ENCODE peak calls at places on chromosomes 13 and 19, in seven cellular contexts. One of them, this sample, is unnamed.

GRCh38 chr19:17757125-17757524 is 5.8 kb downstream of the FCHO1 start:
- DNase-seq in HCT116: no peak
- DNase-seq in BJ: no peak
- DNase-seq in naive thymus-derived CD4-positive, alpha-beta T cell: no peak
- DNase-seq in mucosa of descending colon: no peak
- DNase-seq in ovary: peak
- DNase-seq in testis: peak
- DNase-seq in this sample: no peak

GRCh38 chr19:33197591-33198000 is 3.5 kb downstream of the LRP3 start:
- DNase-seq in HCT116: no peak
- DNase-seq in BJ: no peak
- DNase-seq in naive thymus-derived CD4-positive, alpha-beta T cell: no peak
- DNase-seq in mucosa of descending colon: no peak
- DNase-seq in ovary: no peak
- DNase-seq in testis: no peak
- DNase-seq in this sample: no peak

GRCh38 chr19:5631511-5632240 is 8.8 kb downstream of the SAFB start:
- DNase-seq in HCT116: no peak
- DNase-seq in BJ: no peak
- DNase-seq in naive thymus-derived CD4-positive, alpha-beta T cell: no peak
- DNase-seq in mucosa of descending colon: no peak
- DNase-seq in ovary: no peak
- DNase-seq in testis: no peak
- DNase-seq in this sample: no peak

GRCh38 chr19:16296713-16297112 is 27.9 kb upstream of the KLF2 start:
- DNase-seq in HCT116: peak
- DNase-seq in BJ: no peak
- DNase-seq in naive thymus-derived CD4-positive, alpha-beta T cell: no peak
- DNase-seq in mucosa of descending colon: no peak
- DNase-seq in ovary: no peak
- DNase-seq in testis: no peak
- DNase-seq in this sample: no peak

GRCh38 chr19:38455031-38455430 is 21.5 kb downstream of the RYR1 start:
- DNase-seq in HCT116: no peak
- DNase-seq in BJ: no peak
- DNase-seq in naive thymus-derived CD4-positive, alpha-beta T cell: no peak
- DNase-seq in mucosa of descending colon: no peak
- DNase-seq in ovary: no peak
- DNase-seq in testis: no peak
- DNase-seq in this sample: no peak

GRCh38 chr19:15371119-15371518 is 8.5 kb downstream of the AKAP8 start:
- DNase-seq in HCT116: no peak
- DNase-seq in BJ: no peak
- DNase-seq in naive thymus-derived CD4-positive, alpha-beta T cell: no peak
- DNase-seq in mucosa of descending colon: peak
- DNase-seq in ovary: no peak
- DNase-seq in testis: no peak
- DNase-seq in this sample: no peak

GRCh38 chr19:24140099-24140498 is 53.1 kb downstream of the ZNF254 start:
- DNase-seq in HCT116: no peak
- DNase-seq in BJ: peak
- DNase-seq in naive thymus-derived CD4-positive, alpha-beta T cell: no peak
- DNase-seq in mucosa of descending colon: no peak
- DNase-seq in ovary: no peak
- DNase-seq in testis: no peak
- DNase-seq in this sample: peak

GRCh38 chr13:74305876-74306275 is 171.7 kb upstream of the KLF12 start:
- DNase-seq in HCT116: no peak
- DNase-seq in BJ: no peak
- DNase-seq in naive thymus-derived CD4-positive, alpha-beta T cell: no peak
- DNase-seq in mucosa of descending colon: no peak
- DNase-seq in ovary: no peak
- DNase-seq in testis: no peak
- DNase-seq in this sample: no peak

GRCh38 chr19:32692727-32693061 is 1.1 kb downstream of the NUDT19 start:
- DNase-seq in HCT116: no peak
- DNase-seq in BJ: no peak
- DNase-seq in naive thymus-derived CD4-positive, alpha-beta T cell: no peak
- DNase-seq in mucosa of descending colon: no peak
- DNase-seq in ovary: no peak
- DNase-seq in testis: no peak
- DNase-seq in this sample: no peak

GRCh38 chr13:66114127-66114526 is 1116.0 kb downstream of the PCDH9 start:
- DNase-seq in HCT116: no peak
- DNase-seq in BJ: peak
- DNase-seq in naive thymus-derived CD4-positive, alpha-beta T cell: no peak
- DNase-seq in mucosa of descending colon: no peak
- DNase-seq in ovary: no peak
- DNase-seq in testis: no peak
- DNase-seq in this sample: peak

GRCh38 chr13:77000475-77000874 is 8.6 kb downstream of the CLN5 start:
- DNase-seq in HCT116: no peak
- DNase-seq in BJ: no peak
- DNase-seq in naive thymus-derived CD4-positive, alpha-beta T cell: no peak
- DNase-seq in mucosa of descending colon: no peak
- DNase-seq in ovary: no peak
- DNase-seq in testis: no peak
- DNase-seq in this sample: no peak

GRCh38 chr19:38273499-38273898 is 9.1 kb downstream of the SPINT2 start:
- DNase-seq in HCT116: no peak
- DNase-seq in BJ: no peak
- DNase-seq in naive thymus-derived CD4-positive, alpha-beta T cell: no peak
- DNase-seq in mucosa of descending colon: no peak
- DNase-seq in ovary: no peak
- DNase-seq in testis: no peak
- DNase-seq in this sample: no peak

GRCh38 chr13:110448230-110448629 is 113.3 kb downstream of the RAB20 start:
- DNase-seq in HCT116: peak
- DNase-seq in BJ: peak
- DNase-seq in naive thymus-derived CD4-positive, alpha-beta T cell: no peak
- DNase-seq in mucosa of descending colon: no peak
- DNase-seq in ovary: no peak
- DNase-seq in testis: no peak
- DNase-seq in this sample: peak

GRCh38 chr13:46565808-46566750 is 13.1 kb downstream of the LRCH1 start:
- DNase-seq in HCT116: no peak
- DNase-seq in BJ: no peak
- DNase-seq in naive thymus-derived CD4-positive, alpha-beta T cell: no peak
- DNase-seq in mucosa of descending colon: no peak
- DNase-seq in ovary: no peak
- DNase-seq in testis: no peak
- DNase-seq in this sample: no peak

GRCh38 chr13:96053003-96053703 is at the start of gene UGGT2:
- DNase-seq in HCT116: peak
- DNase-seq in BJ: peak
- DNase-seq in naive thymus-derived CD4-positive, alpha-beta T cell: no peak
- DNase-seq in mucosa of descending colon: peak
- DNase-seq in ovary: peak
- DNase-seq in testis: peak
- DNase-seq in this sample: peak

GRCh38 chr13:51714663-51715168 is 89.2 kb downstream of the DHRS12 start:
- DNase-seq in HCT116: no peak
- DNase-seq in BJ: no peak
- DNase-seq in naive thymus-derived CD4-positive, alpha-beta T cell: no peak
- DNase-seq in mucosa of descending colon: no peak
- DNase-seq in ovary: no peak
- DNase-seq in testis: no peak
- DNase-seq in this sample: no peak

GRCh38 chr19:45440259-45440638 is 16.5 kb upstream of the ERCC1 start:
- DNase-seq in HCT116: no peak
- DNase-seq in BJ: no peak
- DNase-seq in naive thymus-derived CD4-positive, alpha-beta T cell: no peak
- DNase-seq in mucosa of descending colon: no peak
- DNase-seq in ovary: no peak
- DNase-seq in testis: no peak
- DNase-seq in this sample: no peak

GRCh38 chr19:39405930-39406655 is 554 bp upstream of the ZFP36 start:
- DNase-seq in HCT116: no peak
- DNase-seq in BJ: no peak
- DNase-seq in naive thymus-derived CD4-positive, alpha-beta T cell: peak
- DNase-seq in mucosa of descending colon: peak
- DNase-seq in ovary: no peak
- DNase-seq in testis: peak
- DNase-seq in this sample: no peak

GRCh38 chr13:20170931-20171330 is 10.1 kb upstream of the GJA3 start:
- DNase-seq in HCT116: no peak
- DNase-seq in BJ: no peak
- DNase-seq in naive thymus-derived CD4-positive, alpha-beta T cell: no peak
- DNase-seq in mucosa of descending colon: no peak
- DNase-seq in ovary: no peak
- DNase-seq in testis: no peak
- DNase-seq in this sample: no peak

GRCh38 chr13:89393758-89394157 is 1722.6 kb downstream of the SLITRK5 start:
- DNase-seq in HCT116: no peak
- DNase-seq in BJ: no peak
- DNase-seq in naive thymus-derived CD4-positive, alpha-beta T cell: no peak
- DNase-seq in mucosa of descending colon: no peak
- DNase-seq in ovary: no peak
- DNase-seq in testis: no peak
- DNase-seq in this sample: no peak

DNA sequence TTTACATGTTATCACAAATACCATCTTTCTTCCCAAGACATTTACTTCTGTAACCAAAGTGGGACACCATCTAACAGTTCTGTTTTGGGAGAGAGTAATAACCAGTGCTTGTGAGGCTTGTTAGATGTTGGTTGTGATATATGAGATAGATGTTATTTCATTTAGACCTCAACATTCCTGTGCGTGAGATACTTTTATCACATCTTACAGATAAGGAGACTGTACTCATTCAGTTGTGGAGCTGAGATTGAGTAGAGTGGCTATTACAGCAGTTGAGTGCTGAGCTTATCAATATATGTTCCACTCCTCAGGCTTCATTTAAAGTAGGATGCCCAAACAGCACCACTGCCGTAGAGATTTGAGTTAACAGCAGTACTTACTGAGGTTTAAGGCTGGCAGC is 43.1 kb downstream of the USPL1 start:
- DNase-seq in HCT116: no peak
- DNase-seq in BJ: no peak
- DNase-seq in naive thymus-derived CD4-positive, alpha-beta T cell: no peak
- DNase-seq in mucosa of descending colon: no peak
- DNase-seq in ovary: no peak
- DNase-seq in testis: no peak
- DNase-seq in this sample: no peak
- H3K4me3 ChIP-seq in HCT116: no peak
- H3K4me3 ChIP-seq in BJ: no peak
- H3K4me3 ChIP-seq in naive thymus-derived CD4-positive, alpha-beta T cell: no peak
- H3K4me3 ChIP-seq in mucosa of descending colon: no peak
- H3K4me3 ChIP-seq in ovary: no peak
- H3K4me3 ChIP-seq in testis: no peak
- H3K4me3 ChIP-seq in this sample: no peak

GRCh38 chr19:1446713-1447564 is 3.0 kb upstream of the APC2 start:
- DNase-seq in HCT116: no peak
- DNase-seq in BJ: no peak
- DNase-seq in naive thymus-derived CD4-positive, alpha-beta T cell: no peak
- DNase-seq in mucosa of descending colon: no peak
- DNase-seq in ovary: no peak
- DNase-seq in testis: no peak
- DNase-seq in this sample: no peak
- H3K4me3 ChIP-seq in HCT116: peak
- H3K4me3 ChIP-seq in BJ: no peak
- H3K4me3 ChIP-seq in naive thymus-derived CD4-positive, alpha-beta T cell: no peak
- H3K4me3 ChIP-seq in mucosa of descending colon: no peak
- H3K4me3 ChIP-seq in ovary: no peak
- H3K4me3 ChIP-seq in testis: peak
- H3K4me3 ChIP-seq in this sample: peak

GRCh38 chr13:50526771-50527567 is 316.5 kb downstream of the DLEU7 start:
- DNase-seq in HCT116: no peak
- DNase-seq in BJ: no peak
- DNase-seq in naive thymus-derived CD4-positive, alpha-beta T cell: no peak
- DNase-seq in mucosa of descending colon: no peak
- DNase-seq in ovary: no peak
- DNase-seq in testis: no peak
- DNase-seq in this sample: no peak

GRCh38 chr13:50531917-50532899 is 311.3 kb downstream of the DLEU7 start:
- DNase-seq in HCT116: peak
- DNase-seq in BJ: no peak
- DNase-seq in naive thymus-derived CD4-positive, alpha-beta T cell: no peak
- DNase-seq in mucosa of descending colon: no peak
- DNase-seq in ovary: no peak
- DNase-seq in testis: no peak
- DNase-seq in this sample: no peak

GRCh38 chr13:50524540-50524939 is 319.0 kb downstream of the DLEU7 start:
- DNase-seq in HCT116: no peak
- DNase-seq in BJ: no peak
- DNase-seq in naive thymus-derived CD4-positive, alpha-beta T cell: no peak
- DNase-seq in mucosa of descending colon: no peak
- DNase-seq in ovary: no peak
- DNase-seq in testis: no peak
- DNase-seq in this sample: no peak

GRCh38 chr13:50527612-50528509 is 315.6 kb downstream of the DLEU7 start:
- DNase-seq in HCT116: no peak
- DNase-seq in BJ: no peak
- DNase-seq in naive thymus-derived CD4-positive, alpha-beta T cell: no peak
- DNase-seq in mucosa of descending colon: no peak
- DNase-seq in ovary: no peak
- DNase-seq in testis: no peak
- DNase-seq in this sample: no peak

GRCh38 chr13:50529154-50529882 is 314.2 kb downstream of the DLEU7 start:
- DNase-seq in HCT116: peak
- DNase-seq in BJ: no peak
- DNase-seq in naive thymus-derived CD4-positive, alpha-beta T cell: no peak
- DNase-seq in mucosa of descending colon: peak
- DNase-seq in ovary: peak
- DNase-seq in testis: peak
- DNase-seq in this sample: peak
- H3K4me3 ChIP-seq in HCT116: peak
- H3K4me3 ChIP-seq in BJ: no peak
- H3K4me3 ChIP-seq in naive thymus-derived CD4-positive, alpha-beta T cell: no peak
- H3K4me3 ChIP-seq in mucosa of descending colon: no peak
- H3K4me3 ChIP-seq in ovary: peak
- H3K4me3 ChIP-seq in testis: no peak
- H3K4me3 ChIP-seq in this sample: no peak

GRCh38 chr13:106888148-106888547 is 320.2 kb upstream of the ARGLU1 start:
- DNase-seq in HCT116: no peak
- DNase-seq in BJ: no peak
- DNase-seq in naive thymus-derived CD4-positive, alpha-beta T cell: no peak
- DNase-seq in mucosa of descending colon: no peak
- DNase-seq in ovary: no peak
- DNase-seq in testis: no peak
- DNase-seq in this sample: no peak

GRCh38 chr13:106882222-106882621 is 314.3 kb upstream of the ARGLU1 start:
- DNase-seq in HCT116: no peak
- DNase-seq in BJ: no peak
- DNase-seq in naive thymus-derived CD4-positive, alpha-beta T cell: no peak
- DNase-seq in mucosa of descending colon: no peak
- DNase-seq in ovary: no peak
- DNase-seq in testis: no peak
- DNase-seq in this sample: no peak

GRCh38 chr13:106887686-106888085 is 319.7 kb upstream of the ARGLU1 start:
- DNase-seq in HCT116: no peak
- DNase-seq in BJ: no peak
- DNase-seq in naive thymus-derived CD4-positive, alpha-beta T cell: no peak
- DNase-seq in mucosa of descending colon: no peak
- DNase-seq in ovary: no peak
- DNase-seq in testis: no peak
- DNase-seq in this sample: no peak
- H3K4me3 ChIP-seq in HCT116: no peak
- H3K4me3 ChIP-seq in BJ: no peak
- H3K4me3 ChIP-seq in naive thymus-derived CD4-positive, alpha-beta T cell: no peak
- H3K4me3 ChIP-seq in mucosa of descending colon: no peak
- H3K4me3 ChIP-seq in ovary: no peak
- H3K4me3 ChIP-seq in testis: no peak
- H3K4me3 ChIP-seq in this sample: no peak

GRCh38 chr19:40433391-40434216 is 7.8 kb upstream of the SERTAD1 start:
- DNase-seq in HCT116: no peak
- DNase-seq in BJ: no peak
- DNase-seq in naive thymus-derived CD4-positive, alpha-beta T cell: peak
- DNase-seq in mucosa of descending colon: peak
- DNase-seq in ovary: peak
- DNase-seq in testis: peak
- DNase-seq in this sample: peak
- H3K4me3 ChIP-seq in HCT116: peak
- H3K4me3 ChIP-seq in BJ: peak
- H3K4me3 ChIP-seq in naive thymus-derived CD4-positive, alpha-beta T cell: peak
- H3K4me3 ChIP-seq in mucosa of descending colon: peak
- H3K4me3 ChIP-seq in ovary: peak
- H3K4me3 ChIP-seq in testis: peak
- H3K4me3 ChIP-seq in this sample: peak